ENCODE peak calls at places on chromosomes 11 and 22, in four cellular contexts. One of them, this sample, is unnamed.

GRCh38 chr11:334264-335033 is 13.8 kb upstream of the IFITM3 start:
- DNase-seq in K562: peak
- DNase-seq in GM12878: no peak
- DNase-seq in HepG2: no peak
- DNase-seq in this sample: no peak

GRCh38 chr11:120715239-120715638 is 203.7 kb downstream of the GRIK4 start:
- DNase-seq in K562: peak
- DNase-seq in GM12878: no peak
- DNase-seq in HepG2: peak
- DNase-seq in this sample: peak

GRCh38 chr11:61267437-61267841 is 26.5 kb downstream of the PGA5 start:
- DNase-seq in K562: peak
- DNase-seq in GM12878: no peak
- DNase-seq in HepG2: peak
- DNase-seq in this sample: no peak

GRCh38 chr11:41309111-41309522 is 150.3 kb downstream of the LRRC4C start:
- DNase-seq in K562: no peak
- DNase-seq in GM12878: peak
- DNase-seq in HepG2: no peak
- DNase-seq in this sample: no peak

GRCh38 chr11:14544611-14545010 is 24.4 kb upstream of the PSMA1 start:
- DNase-seq in K562: no peak
- DNase-seq in GM12878: peak
- DNase-seq in HepG2: no peak
- DNase-seq in this sample: no peak

GRCh38 chr11:35077709-35078695 is 61.0 kb upstream of the CD44 start:
- DNase-seq in K562: no peak
- DNase-seq in GM12878: peak
- DNase-seq in HepG2: no peak
- DNase-seq in this sample: no peak

GRCh38 chr11:66510990-66511339 is 530 bp downstream of the BBS1 start:
- DNase-seq in K562: no peak
- DNase-seq in GM12878: no peak
- DNase-seq in HepG2: no peak
- DNase-seq in this sample: no peak

GRCh38 chr11:119607726-119608125 is 121.3 kb downstream of the NECTIN1 start:
- DNase-seq in K562: no peak
- DNase-seq in GM12878: no peak
- DNase-seq in HepG2: no peak
- DNase-seq in this sample: no peak

GRCh38 chr22:43853328-43853931 is 8.9 kb downstream of the SULT4A1 start:
- DNase-seq in K562: no peak
- DNase-seq in GM12878: no peak
- DNase-seq in HepG2: no peak
- DNase-seq in this sample: no peak

GRCh38 chr11:119730347-119730613 is 1.3 kb upstream of the NECTIN1 start:
- DNase-seq in K562: no peak
- DNase-seq in GM12878: no peak
- DNase-seq in HepG2: no peak
- DNase-seq in this sample: no peak

GRCh38 chr22:49281467-49282340 is 546.0 kb downstream of the BRD1 start:
- DNase-seq in K562: peak
- DNase-seq in GM12878: no peak
- DNase-seq in HepG2: no peak
- DNase-seq in this sample: no peak

GRCh38 chr11:9757809-9758675 is 94.2 kb downstream of the SWAP70 start:
- DNase-seq in K562: peak
- DNase-seq in GM12878: no peak
- DNase-seq in HepG2: peak
- DNase-seq in this sample: peak

GRCh38 chr11:66892926-66893325 is 36.1 kb downstream of the LRFN4 start:
- DNase-seq in K562: no peak
- DNase-seq in GM12878: no peak
- DNase-seq in HepG2: no peak
- DNase-seq in this sample: no peak

GRCh38 chr11:63858628-63859550 is 20.0 kb downstream of the MARK2 start:
- DNase-seq in K562: no peak
- DNase-seq in GM12878: no peak
- DNase-seq in HepG2: peak
- DNase-seq in this sample: no peak

GRCh38 chr11:113796663-113797259 is 17.2 kb downstream of the CLDN25 start:
- DNase-seq in K562: peak
- DNase-seq in GM12878: no peak
- DNase-seq in HepG2: peak
- DNase-seq in this sample: peak

GRCh38 chr11:60971520-60971919 is at the start of gene CD6:
- DNase-seq in K562: no peak
- DNase-seq in GM12878: no peak
- DNase-seq in HepG2: no peak
- DNase-seq in this sample: no peak

GRCh38 chr11:67266424-67267187 is at the start of gene GRK2:
- DNase-seq in K562: no peak
- DNase-seq in GM12878: no peak
- DNase-seq in HepG2: no peak
- DNase-seq in this sample: peak

GRCh38 chr11:7251836-7252682 is at the start of gene SYT9:
- DNase-seq in K562: peak
- DNase-seq in GM12878: no peak
- DNase-seq in HepG2: no peak
- DNase-seq in this sample: peak

GRCh38 chr22:49954991-49955580 is 5.5 kb upstream of the PIM3 start:
- DNase-seq in K562: no peak
- DNase-seq in GM12878: no peak
- DNase-seq in HepG2: no peak
- DNase-seq in this sample: no peak

GRCh38 chr11:8138526-8138925 is 30.3 kb downstream of the RIC3 start:
- DNase-seq in K562: no peak
- DNase-seq in GM12878: no peak
- DNase-seq in HepG2: no peak
- DNase-seq in this sample: no peak

GRCh38 chr11:26688701-26689100 is 33.2 kb downstream of the SLC5A12 start:
- DNase-seq in K562: no peak
- DNase-seq in GM12878: no peak
- DNase-seq in HepG2: no peak
- DNase-seq in this sample: no peak

DNA sequence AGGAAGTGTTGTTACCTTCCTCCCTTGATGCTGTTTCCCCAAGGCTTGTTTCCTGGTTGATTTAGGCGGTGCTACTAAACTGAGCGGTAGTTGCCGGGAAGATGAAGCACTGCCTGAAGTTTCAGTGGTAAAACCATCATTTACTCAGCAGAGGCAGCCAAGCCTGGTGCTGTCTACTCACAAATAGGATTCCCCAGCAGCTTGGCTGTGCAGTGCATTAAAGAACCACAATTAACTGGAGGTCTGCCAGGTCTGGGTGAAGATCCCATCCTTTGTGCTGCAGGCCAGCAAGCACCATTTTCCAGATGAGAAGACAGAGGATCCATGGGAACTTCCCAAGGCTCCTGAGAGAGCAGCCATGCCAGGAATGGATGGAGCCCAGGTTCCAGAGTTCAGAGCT is 231.9 kb upstream of the E2F8 start:
- DNase-seq in K562: no peak
- DNase-seq in GM12878: peak
- DNase-seq in HepG2: no peak
- DNase-seq in this sample: no peak
- TF ChIP-seq FOXK2 in K562: no peak
- TF ChIP-seq FOXK2 in GM12878: no peak
- TF ChIP-seq FOXK2 in HepG2: no peak
- TF ChIP-seq FOXK2 in this sample: no peak

DNA sequence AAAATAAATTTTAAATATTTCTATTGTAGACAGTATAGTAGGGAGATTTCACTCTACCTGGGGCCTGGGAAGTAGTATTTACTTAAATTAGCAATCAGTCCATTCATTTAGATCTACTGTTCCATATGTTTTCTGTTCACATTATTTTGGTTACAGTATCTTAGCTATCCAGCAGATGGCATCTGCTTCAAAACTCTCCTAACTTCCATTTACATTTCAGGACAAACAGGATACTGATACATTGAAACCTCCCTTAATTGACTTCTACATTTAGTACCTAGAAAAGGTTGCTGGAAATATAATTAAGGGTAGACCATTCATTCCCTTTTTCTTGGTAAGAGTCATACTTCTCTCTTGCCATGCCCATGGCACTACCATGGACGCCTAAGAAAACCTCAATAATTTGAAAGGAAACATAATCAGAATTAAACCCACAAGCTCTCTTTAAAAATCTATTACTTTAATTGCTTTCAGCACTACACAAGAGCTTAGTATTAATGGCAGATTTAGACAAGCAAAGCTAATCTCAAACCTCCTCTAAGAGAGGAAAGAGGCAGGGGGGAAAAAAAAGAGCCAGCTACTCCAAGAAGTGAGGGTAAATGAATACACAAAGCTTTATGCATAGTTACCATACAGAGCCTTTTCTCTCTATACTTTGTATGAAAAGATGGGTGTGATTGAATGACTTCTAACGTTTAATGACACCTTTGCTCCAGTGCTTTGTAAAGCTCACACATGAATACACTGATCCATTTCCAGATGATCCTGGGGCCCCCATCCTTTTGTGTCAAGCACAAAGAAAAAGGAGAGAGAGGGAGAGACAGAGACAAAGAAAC is 131.2 kb upstream of the MTMR2 start:
- DNase-seq in K562: peak
- DNase-seq in GM12878: no peak
- DNase-seq in HepG2: peak
- DNase-seq in this sample: peak
- TF ChIP-seq FOXK2 in K562: no peak
- TF ChIP-seq FOXK2 in GM12878: no peak
- TF ChIP-seq FOXK2 in HepG2: no peak
- TF ChIP-seq FOXK2 in this sample: no peak

DNA sequence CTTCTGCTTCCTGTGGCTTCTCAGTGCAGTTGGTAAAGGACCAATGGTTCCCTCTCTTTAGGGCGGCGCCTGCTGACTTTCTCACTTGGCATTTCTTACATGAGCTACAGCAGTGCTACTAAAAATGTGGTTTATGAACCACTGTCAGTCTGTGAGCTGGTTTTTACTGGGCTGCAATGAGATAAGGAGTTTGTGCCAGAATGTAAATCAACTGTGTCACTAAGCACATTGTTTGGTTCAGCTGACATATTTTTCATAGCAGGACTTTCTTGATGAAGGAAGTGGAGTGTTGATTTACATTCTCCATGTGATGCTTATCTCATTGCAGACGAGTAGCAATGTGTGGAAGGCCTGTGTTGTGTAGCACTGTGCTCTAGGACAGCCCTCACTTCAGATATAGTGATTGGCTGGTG is 463.3 kb downstream of the SOX6 start:
- DNase-seq in K562: no peak
- DNase-seq in GM12878: no peak
- DNase-seq in HepG2: no peak
- DNase-seq in this sample: no peak
- TF ChIP-seq FOXK2 in K562: no peak
- TF ChIP-seq FOXK2 in GM12878: no peak
- TF ChIP-seq FOXK2 in HepG2: no peak
- TF ChIP-seq FOXK2 in this sample: no peak

GRCh38 chr11:108947654-108948570 is 283.0 kb downstream of the DDX10 start:
- DNase-seq in K562: no peak
- DNase-seq in GM12878: no peak
- DNase-seq in HepG2: no peak
- DNase-seq in this sample: no peak

GRCh38 chr11:108945341-108945740 is 280.5 kb downstream of the DDX10 start:
- DNase-seq in K562: no peak
- DNase-seq in GM12878: no peak
- DNase-seq in HepG2: no peak
- DNase-seq in this sample: no peak

GRCh38 chr11:108943853-108944252 is 279.0 kb downstream of the DDX10 start:
- DNase-seq in K562: no peak
- DNase-seq in GM12878: no peak
- DNase-seq in HepG2: no peak
- DNase-seq in this sample: no peak

DNA sequence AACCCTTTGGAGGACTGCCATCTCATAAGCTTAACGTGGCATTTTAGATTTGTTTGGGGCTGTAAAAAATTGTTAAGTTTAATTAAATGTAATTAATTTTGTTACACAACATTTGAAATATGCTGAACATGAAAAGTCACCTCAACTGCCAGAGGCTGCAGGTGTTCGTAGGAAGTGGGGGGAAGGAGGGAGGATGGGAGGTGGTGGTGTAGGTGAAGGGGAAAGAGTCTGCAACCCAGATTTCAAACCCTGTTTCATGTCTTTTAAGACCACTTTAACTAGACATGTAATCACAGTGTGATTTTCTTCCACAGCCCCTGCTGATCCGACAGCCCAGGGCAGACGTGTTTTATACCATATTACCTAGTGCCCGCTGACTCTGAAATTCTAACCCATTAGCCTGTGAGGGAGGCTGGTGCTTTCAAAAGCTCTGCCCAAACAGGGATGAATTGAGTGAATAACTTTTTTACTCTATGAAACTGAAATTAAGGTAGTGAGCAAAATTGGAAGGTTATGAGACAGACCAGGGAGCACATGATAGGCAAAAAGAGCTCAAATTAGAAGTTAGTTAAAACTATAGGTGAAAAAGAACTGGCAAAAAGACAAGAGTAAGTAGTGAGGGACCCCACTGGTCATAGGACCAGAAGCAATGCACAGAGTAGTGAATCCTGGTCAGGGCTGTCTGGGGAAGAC is 279.8 kb downstream of the DDX10 start:
- DNase-seq in K562: no peak
- DNase-seq in GM12878: no peak
- DNase-seq in HepG2: no peak
- DNase-seq in this sample: no peak
- TF ChIP-seq FOXK2 in K562: no peak
- TF ChIP-seq FOXK2 in GM12878: no peak
- TF ChIP-seq FOXK2 in HepG2: no peak
- TF ChIP-seq FOXK2 in this sample: no peak

This sample was measured in HEK293T.